ENCODE peak calls at places on chromosomes 13 and 19, in four cellular contexts. V is right lobe of liver, A is BE2C, D is sigmoid colon. Q is an unnamed sample.

GRCh38 chr19:18423258-18424020 is 4.2 kb downstream of the SSBP4 start:
- DNase-seq in D (no peak), A (no peak), V (no peak), Q (no peak)

GRCh38 chr13:92572190-92572589 is 654.4 kb upstream of the GPC6 start:
- DNase-seq in A (no peak), D (no peak), V (no peak), Q (no peak)

GRCh38 chr13:112685856-112686255 is 4.0 kb upstream of the ATP11A start:
- DNase-seq in A (no peak), V (no peak), D (no peak), Q (no peak)

GRCh38 chr19:17922138-17922537 is 10.7 kb upstream of the CCDC124 start:
- DNase-seq in D (no peak), V (no peak), A (no peak), Q (peak)

GRCh38 chr13:45209229-45209628 is 8.4 kb upstream of the KCTD4 start:
- DNase-seq in V (no peak), D (no peak), A (no peak), Q (no peak)

GRCh38 chr13:19178901-19179593 is 2.6 kb downstream of the TUBA3C start:
- DNase-seq in V (no peak), A (no peak), D (no peak), Q (no peak)

GRCh38 chr19:3319643-3320353 is 46.6 kb upstream of the NFIC start:
- DNase-seq in V (no peak), A (no peak), D (no peak), Q (no peak)

GRCh38 chr19:18233224-18233825 is 7.1 kb upstream of the PDE4C start:
- DNase-seq in A (peak), V (no peak), D (no peak), Q (peak)

GRCh38 chr19:49672131-49672919 is 4.7 kb upstream of the PRMT1 start:
- DNase-seq in A (peak), V (peak), D (peak), Q (peak)

GRCh38 chr19:3575949-3576673 is 3.4 kb downstream of the HMG20B start:
- DNase-seq in V (no peak), D (no peak), A (no peak), Q (no peak)

GRCh38 chr13:67650471-67650870 is 420.3 kb upstream of the PCDH9 start:
- DNase-seq in D (no peak), V (no peak), A (no peak), Q (no peak)

GRCh38 chr19:4362871-4363545 is 19.6 kb downstream of the MPND start:
- DNase-seq in D (no peak), V (peak), A (no peak), Q (no peak)

GRCh38 chr19:27974082-27974513 is 1238.9 kb downstream of the UQCRFS1 start:
- DNase-seq in D (no peak), A (no peak), V (no peak), Q (peak)

GRCh38 chr19:30403583-30403982 is 31.4 kb downstream of the ZNF536 start:
- DNase-seq in A (no peak), D (no peak), V (no peak), Q (no peak)

GRCh38 chr13:104422668-104423067 is 1356.5 kb upstream of the SLC10A2 start:
- DNase-seq in D (no peak), V (no peak), A (no peak), Q (no peak)

GRCh38 chr19:47725759-47726401 is 12.7 kb downstream of the EHD2 start:
- DNase-seq in A (no peak), V (no peak), D (no peak), Q (no peak)

GRCh38 chr19:48635263-48635965 is 1.8 kb downstream of the DBP start:
- DNase-seq in A (peak), V (peak), D (peak), Q (peak)

DNA sequence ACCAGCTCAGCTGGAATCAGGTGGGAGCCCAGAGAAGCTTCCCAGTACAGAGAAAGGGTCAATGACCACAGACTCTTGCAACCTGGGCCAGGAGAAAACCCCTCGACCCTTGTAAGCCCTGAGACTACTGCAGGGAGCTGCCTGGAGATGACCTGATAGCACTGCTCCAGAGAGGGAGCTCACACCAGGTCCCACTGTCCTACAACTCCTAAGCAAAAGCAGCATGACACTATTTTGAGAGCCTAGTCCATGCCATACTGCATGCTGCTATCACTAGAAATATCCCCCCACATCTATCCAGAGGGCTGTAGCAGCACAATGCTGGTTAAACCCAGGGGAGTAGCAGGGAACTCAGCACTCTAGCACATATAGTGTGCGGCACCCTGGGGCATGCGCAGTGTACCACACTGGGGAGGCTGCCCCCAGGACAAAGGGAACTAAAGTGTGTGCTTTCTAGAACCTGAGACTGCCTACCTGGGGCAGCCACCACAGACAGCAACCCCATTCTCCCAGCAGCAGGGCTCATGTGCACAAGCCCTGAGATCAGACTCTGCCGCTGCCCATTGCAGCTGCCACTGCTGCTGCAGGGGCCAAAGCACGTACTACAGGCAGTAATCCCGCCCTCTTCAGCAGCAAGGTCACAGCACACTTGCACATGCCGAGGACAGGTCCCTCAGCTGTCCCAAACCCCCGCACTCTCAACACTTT is 27.1 kb upstream of the N4BP2L1 start:
- DNase-seq in D (no peak), A (no peak), V (no peak), Q (no peak)
- TF ChIP-seq CTCF in D (no peak), A (no peak), V (no peak), Q (no peak)

DNA sequence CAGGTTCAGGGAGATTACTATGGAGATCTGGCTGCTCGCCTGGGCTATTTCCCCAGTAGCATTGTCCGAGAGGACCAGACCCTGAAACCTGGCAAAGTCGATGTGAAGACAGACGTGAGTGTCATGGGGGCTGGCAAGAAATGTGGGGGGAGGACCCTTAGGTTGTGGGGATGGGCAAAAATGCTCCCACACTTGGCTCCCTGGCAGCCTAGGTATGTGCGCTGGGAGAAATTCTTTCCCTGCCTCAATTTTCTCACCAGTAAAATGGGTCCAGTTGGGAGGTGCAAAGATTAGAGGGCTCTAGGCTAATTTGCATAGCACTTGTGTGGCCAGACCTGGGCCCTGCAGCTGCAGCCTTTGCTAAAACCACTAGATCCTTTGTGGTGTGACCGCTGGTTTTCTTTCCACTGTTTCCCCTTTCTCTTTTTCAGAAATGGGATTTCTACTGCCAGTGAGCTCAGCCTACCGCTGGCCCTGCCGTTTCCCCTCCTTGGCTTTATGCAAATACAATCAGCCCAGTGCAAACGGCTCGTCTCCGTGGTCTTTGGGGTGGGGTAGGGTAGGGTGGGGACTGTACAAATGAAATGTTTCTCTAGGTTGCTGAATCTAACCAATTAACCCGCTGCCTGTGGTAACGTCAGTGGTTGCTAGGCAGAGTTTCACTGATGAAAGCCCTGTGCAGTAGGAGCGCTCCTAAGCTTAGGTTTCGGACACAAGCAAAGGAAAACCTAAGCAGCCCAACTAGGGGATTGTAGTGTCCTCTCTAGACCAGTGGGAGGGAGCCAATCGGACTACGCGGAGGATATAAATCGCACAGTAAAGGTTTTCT is 867 bp upstream of the RAB4B start:
- DNase-seq in A (peak), V (peak), D (peak), Q (peak)
- TF ChIP-seq CTCF in A (no peak), V (no peak), D (no peak), Q (no peak)

GRCh38 chr19:19562665-19563347 is 24.7 kb downstream of the CILP2 start:
- DNase-seq in V (no peak), A (no peak), D (no peak), Q (no peak)
- TF ChIP-seq CTCF in V (no peak), A (no peak), D (no peak), Q (peak)

DNA sequence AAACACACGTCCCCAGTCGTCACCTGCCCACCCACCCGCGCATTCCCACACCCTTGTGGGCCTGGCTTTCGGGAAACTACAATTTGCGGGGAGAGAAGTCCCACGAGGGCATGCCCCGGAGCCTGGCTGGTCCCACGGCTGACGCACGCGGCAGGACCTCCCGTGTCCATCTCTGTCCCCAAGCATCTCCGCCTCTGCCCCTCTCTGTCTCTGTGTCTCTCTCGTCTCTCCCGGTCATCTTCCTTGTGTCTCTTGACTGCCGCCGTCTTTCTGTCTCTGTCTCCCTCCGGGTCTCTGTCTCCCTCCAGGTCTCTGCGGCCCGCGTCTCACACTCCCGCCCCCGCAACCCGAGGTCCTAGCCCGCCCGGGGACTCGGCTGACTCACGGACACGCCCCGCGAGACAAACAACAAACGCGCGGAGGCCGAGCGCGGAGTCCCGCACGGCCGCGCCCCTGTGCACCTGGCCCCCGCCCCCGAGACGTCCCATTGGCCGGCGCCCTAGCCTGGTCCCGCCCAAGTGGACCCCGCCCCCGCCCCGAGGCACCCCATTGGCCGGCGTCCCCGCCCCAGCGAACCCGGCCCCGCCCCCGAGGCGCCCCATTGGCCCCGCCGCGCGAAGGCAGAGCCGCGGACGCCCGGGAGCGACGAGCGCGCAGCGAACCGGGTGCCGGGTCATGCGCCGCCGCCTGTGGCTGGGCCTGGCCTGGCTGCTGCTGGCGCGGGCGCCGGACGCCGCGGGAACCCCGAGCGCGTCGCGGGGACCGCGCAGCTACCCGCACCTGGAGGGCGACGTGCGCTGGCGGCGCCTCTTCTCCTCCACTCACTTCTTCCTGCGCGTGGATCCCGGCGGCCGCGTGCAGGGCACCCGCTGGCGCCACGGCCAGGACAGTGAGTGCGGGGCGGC is at the start of gene FGF22:
- DNase-seq in V (peak), D (peak), A (peak), Q (peak)
- TF ChIP-seq CTCF in V (no peak), D (no peak), A (no peak), Q (no peak)

DNA sequence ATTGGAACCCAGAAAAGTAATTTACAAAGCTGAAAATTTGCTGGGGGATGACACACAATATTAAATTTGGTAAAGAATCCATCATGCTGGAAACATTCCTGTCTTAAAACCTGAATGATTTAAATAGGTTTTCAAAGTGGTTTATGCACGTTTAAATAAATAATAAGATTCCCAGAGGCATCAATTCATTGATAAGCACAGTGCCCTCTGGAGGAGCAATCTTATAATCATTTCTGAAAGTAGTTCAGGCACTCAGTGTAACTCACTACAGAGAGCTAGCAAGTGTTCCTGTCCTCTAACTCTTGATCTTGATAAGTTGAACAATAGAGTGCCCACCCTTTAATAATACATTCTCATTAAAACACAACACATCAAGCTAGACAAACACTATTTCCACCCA is 43.5 kb upstream of the SHISA2 start:
- DNase-seq in A (no peak), V (no peak), D (no peak), Q (no peak)
- TF ChIP-seq CTCF in A (peak), V (peak), D (no peak), Q (peak)

DNA sequence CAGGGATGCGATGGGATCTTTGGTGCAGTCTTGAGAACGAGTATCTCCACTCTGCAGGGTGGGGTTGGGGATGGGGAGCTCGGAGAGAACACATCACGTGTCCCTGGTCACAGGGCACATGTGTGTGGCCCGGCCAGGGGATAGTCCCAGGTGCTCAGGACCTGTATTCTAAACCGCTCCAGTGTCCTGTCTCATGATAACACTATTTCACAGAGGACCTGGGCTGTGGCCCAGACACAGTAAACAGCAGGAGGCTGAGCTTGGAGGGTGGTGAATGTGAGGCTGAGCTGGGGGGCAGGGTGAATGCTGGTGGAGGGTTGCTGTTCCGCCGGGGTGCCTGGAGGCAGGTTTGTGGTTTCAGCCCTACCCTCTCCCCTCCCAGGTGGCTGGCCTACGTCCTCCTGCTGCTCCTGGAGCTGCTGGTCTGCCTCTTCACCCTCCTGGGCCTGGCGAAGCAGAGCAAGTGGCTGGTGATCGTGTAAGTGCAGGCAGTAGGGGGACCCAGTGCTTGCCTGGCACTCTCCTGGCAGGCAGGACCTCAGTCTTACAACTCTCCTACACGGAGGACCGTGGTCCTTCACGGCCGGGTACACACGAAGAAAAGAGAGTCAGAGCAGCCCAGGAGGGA is 11.1 kb downstream of the TTYH1 start:
- DNase-seq in V (no peak), A (no peak), D (no peak), Q (no peak)
- TF ChIP-seq CTCF in V (no peak), A (no peak), D (no peak), Q (no peak)

DNA sequence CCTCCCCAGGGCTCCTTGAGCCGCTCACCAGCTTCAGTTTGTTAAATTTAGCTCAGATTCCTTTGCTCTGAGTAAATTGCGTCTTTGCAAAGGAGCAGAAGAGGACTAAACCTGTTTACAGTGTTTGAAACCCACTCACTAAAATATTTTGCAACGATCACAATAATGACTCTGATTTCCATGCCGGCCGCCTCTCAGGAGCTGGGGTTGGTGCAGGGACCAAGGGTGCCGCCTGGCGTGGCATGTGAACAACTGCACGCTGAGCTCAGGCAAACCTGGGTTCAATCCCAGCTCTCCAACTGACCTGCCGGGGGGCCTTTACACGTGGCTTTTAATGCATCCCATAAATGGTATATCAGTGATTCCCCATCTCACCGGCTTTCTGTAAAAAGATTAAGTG is 68.7 kb upstream of the CACNA1A start:
- DNase-seq in V (no peak), A (peak), D (no peak), Q (peak)
- TF ChIP-seq CTCF in V (no peak), A (peak), D (no peak), Q (peak)